ENCODE peak calls at places on chromosomes 11 and 22, in nine cellular contexts. T is right lobe of liver, Q is psoas muscle, O is fibroblast of lung, X is H1, E is endothelial cell of umbilical vein, C is pancreas, M is lower lobe of right lung, S is substantia nigra. F is an unnamed sample.

GRCh38 chr11:6199174-6199810 is at the start of gene OR52W1:
- DNase-seq in T (no peak), Q (no peak), O (no peak), X (no peak), E (no peak), C (no peak), M (no peak), S (no peak), F (no peak)

GRCh38 chr11:44889266-44889665 is 61.4 kb downstream of the TP53I11 start:
- DNase-seq in T (no peak), Q (no peak), O (peak), X (no peak), E (no peak), C (no peak), M (no peak), S (no peak), F (no peak)

GRCh38 chr11:61120865-61121831 is 18.9 kb downstream of the CD5 start:
- DNase-seq in T (no peak), Q (no peak), O (peak), X (no peak), E (no peak), C (peak), M (no peak), S (no peak), F (peak)

GRCh38 chr22:20174785-20175596 is 24.1 kb upstream of the CCDC188 start:
- DNase-seq in T (no peak), Q (no peak), O (peak), X (no peak), E (no peak), C (no peak), M (no peak), S (no peak), F (no peak)

GRCh38 chr22:44424867-44425351 is 73.1 kb downstream of the RTL6 start:
- DNase-seq in T (peak), Q (no peak), O (no peak), X (no peak), E (no peak), C (no peak), M (no peak), S (no peak), F (no peak)

GRCh38 chr11:92166335-92166734 is 58.3 kb upstream of the FAT3 start:
- DNase-seq in T (no peak), Q (no peak), O (no peak), X (no peak), E (no peak), C (no peak), M (no peak), S (no peak), F (no peak)

GRCh38 chr11:120835601-120836228 is 188.2 kb upstream of the TBCEL start:
- DNase-seq in T (no peak), Q (no peak), O (peak), X (no peak), E (no peak), C (no peak), M (no peak), S (no peak), F (no peak)

GRCh38 chr11:63783925-63784592 is 15.5 kb upstream of the ZFTA start:
- DNase-seq in T (no peak), Q (no peak), O (no peak), X (no peak), E (no peak), C (no peak), M (peak), S (no peak), F (no peak)

GRCh38 chr11:18526521-18527296 is at the start of gene TSG101:
- DNase-seq in T (peak), Q (peak), O (peak), X (peak), E (peak), C (peak), M (peak), S (peak), F (peak)

DNA sequence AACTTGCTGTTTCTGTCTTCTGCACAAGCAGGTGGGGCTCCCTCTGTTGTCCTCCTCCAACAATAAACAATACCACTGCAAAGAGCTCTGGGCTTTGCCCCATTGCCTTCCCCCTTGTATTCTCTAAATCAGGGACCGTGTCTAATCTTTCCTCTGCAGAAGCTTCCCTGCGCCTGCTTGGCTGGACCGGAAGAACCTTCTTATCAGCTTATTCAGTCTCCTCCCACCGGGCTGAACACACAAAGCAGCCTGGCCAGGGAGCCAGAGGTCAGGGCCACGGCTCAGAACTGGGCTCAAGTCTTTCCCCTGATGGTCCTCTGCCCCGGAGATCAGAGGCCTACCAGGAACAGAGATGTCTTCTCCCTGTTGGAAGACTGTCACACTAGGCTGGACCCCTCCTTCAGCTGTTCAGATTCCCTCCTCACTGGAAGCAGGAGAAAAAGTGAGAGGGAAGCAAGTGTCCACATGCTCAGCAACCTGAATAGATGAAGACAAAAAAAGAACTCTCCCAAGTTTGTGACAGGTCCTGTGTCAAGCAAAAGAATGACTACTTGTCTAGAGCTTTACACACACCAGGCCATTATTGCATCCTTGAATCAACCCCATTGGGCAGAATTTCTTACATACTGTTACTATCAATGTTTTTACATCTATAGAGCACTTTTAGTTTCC is 63.7 kb downstream of the RAB30 start:
- DNase-seq in T (peak), Q (peak), O (peak), X (no peak), E (peak), C (peak), M (peak), S (no peak), F (no peak)
- H3K27ac ChIP-seq in T (no peak), Q (peak), O (no peak), X (no peak), E (peak), C (peak), M (peak), S (peak), F (peak)

DNA sequence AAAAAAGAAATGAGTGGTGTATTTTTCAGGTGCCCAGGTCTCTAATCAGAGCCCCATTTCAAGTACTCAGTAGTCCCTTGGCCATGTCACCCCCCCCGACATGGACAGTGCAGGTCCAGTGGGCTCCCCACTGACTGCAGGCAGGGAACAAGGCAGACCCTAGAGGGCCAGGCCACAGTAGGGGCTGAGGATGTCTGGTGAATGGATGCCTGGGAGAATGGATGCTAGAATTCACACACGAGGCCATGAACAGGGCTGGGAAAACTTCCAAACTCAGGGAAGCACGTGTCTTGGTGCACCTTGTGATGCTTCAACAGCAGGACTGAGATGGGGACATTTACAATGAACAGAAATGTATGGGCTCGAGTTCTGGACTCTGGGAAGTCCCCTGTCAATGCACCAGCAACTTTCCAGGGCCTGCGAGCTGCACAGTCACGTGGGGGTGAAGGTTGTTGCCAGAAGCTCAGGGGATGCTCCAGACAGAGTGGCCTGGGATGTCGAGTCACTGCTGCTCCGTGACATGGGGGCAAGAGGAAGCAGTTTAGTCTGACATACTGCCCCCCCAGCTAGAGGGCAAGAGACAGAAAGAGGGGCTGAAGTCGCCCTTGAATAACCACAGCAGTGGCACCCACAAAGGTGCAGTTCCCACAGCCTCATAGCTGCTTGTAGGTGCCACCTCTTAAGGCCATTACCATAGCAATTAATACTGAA is 3.1 kb downstream of the APOBEC3G start:
- DNase-seq in T (no peak), Q (no peak), O (no peak), X (no peak), E (no peak), C (no peak), M (peak), S (no peak), F (no peak)
- H3K27ac ChIP-seq in T (no peak), Q (no peak), O (no peak), X (no peak), E (no peak), C (no peak), M (no peak), S (no peak), F (no peak)

GRCh38 chr22:17121235-17122195 is at the start of gene TMEM121B:
- DNase-seq in T (no peak), Q (peak), O (peak), X (peak), E (peak), C (peak), M (peak), S (peak), F (peak)
- H3K27ac ChIP-seq in T (no peak), Q (peak), O (no peak), X (peak), E (no peak), C (no peak), M (no peak), S (no peak), F (peak)

DNA sequence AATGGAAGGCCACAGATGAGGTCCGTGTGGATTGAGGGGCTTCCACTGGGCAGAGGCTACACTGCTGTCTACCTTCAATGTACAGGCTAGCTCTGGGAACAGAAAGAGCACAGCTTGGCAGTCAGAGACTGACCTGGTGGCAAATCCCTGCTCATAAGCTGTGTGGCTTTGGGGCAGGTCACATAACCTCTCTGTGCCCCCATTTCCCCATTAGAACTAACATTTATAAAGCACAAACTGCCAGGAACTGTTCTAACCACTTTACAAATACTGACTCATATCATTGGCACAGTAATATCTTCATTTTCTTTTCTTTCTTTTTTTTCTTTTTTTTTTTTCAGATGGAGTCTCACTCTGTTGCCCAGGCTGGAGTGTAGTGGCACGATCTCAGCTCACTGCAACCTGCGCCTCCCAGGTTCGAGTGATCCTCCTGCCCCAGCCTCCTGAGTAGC is 3.1 kb downstream of the FOSL1 start:
- DNase-seq in T (no peak), Q (no peak), O (no peak), X (no peak), E (no peak), C (no peak), M (no peak), S (no peak), F (no peak)
- H3K27ac ChIP-seq in T (no peak), Q (no peak), O (peak), X (no peak), E (peak), C (no peak), M (no peak), S (no peak), F (no peak)

GRCh38 chr11:5081405-5081804 is 12.0 kb downstream of the OR52E1 start:
- DNase-seq in T (no peak), Q (no peak), O (no peak), X (no peak), E (no peak), C (no peak), M (no peak), S (no peak), F (no peak)

DNA sequence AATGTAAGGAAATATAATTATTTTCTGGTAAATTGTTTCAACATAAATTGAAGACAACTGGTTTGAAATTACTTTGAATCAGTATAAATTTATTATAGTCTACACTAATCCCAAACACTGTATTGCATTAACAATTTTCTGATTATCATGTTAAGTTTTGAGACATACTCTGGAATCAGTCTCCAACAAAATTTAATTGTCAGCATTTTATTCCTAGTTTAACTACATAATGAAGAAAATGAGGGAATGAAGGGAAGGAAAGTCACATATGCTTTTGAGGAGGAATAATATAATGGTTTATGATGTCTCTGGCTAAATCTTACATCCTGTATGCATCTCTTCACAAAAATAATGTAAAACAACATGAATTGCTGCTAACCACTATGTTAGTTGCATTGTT is 14.2 kb downstream of the OR52E1 start:
- DNase-seq in T (no peak), Q (no peak), O (no peak), X (no peak), E (no peak), C (no peak), M (no peak), S (no peak), F (no peak)
- H3K27ac ChIP-seq in T (no peak), Q (no peak), O (no peak), X (no peak), E (no peak), C (no peak), M (no peak), S (no peak), F (no peak)

DNA sequence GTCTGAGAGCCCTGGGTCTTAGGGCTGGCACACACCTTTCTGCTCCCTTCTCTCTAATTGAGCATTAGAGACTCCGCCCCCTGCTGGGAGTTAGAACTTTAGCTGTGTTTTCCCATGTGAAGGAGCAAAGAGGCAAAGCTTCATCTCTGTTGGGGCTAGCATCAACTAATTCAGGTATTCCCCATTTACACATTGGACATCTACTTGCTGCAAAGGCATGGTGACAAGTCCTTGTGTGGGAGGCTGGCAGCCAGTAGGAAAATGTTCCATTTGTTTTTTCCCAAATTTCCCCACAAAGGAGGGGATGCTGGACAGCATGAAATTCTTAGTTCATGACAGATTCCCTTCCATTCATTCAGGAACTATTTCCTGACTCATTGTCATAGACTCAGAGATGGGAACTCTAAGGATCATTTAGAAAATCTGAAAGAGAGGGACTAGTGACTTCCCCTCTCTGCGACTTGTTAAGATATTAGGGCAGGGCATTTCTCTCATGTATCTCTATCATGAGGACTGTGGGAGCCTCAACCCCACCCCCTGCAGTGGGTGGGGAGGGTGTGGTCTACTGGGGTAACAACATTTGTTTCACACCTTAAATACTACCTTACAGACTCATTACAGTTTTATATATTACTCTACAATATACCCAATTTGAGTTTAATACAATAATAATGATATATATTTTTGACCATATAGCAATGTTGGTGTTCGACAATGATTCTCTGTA is 3.7 kb downstream of the CD44 start:
- DNase-seq in T (no peak), Q (no peak), O (peak), X (no peak), E (peak), C (no peak), M (no peak), S (no peak), F (no peak)
- H3K27ac ChIP-seq in T (no peak), Q (no peak), O (peak), X (no peak), E (no peak), C (peak), M (peak), S (no peak), F (no peak)

GRCh38 chr11:3710485-3711259 is 39.5 kb upstream of the CHRNA10 start:
- DNase-seq in T (no peak), Q (no peak), O (peak), X (no peak), E (no peak), C (no peak), M (no peak), S (no peak), F (no peak)

GRCh38 chr11:3703383-3703782 is 32.2 kb upstream of the CHRNA10 start:
- DNase-seq in T (no peak), Q (no peak), O (no peak), X (no peak), E (no peak), C (no peak), M (no peak), S (no peak), F (no peak)

GRCh38 chr11:3709977-3710376 is 38.8 kb upstream of the CHRNA10 start:
- DNase-seq in T (peak), Q (no peak), O (peak), X (no peak), E (no peak), C (no peak), M (no peak), S (no peak), F (no peak)

GRCh38 chr11:3712274-3712673 is 41.1 kb upstream of the CHRNA10 start:
- DNase-seq in T (no peak), Q (no peak), O (no peak), X (no peak), E (no peak), C (no peak), M (no peak), S (no peak), F (no peak)

GRCh38 chr11:3707176-3707575 is 36.0 kb upstream of the CHRNA10 start:
- DNase-seq in T (no peak), Q (no peak), O (peak), X (no peak), E (no peak), C (no peak), M (no peak), S (no peak), F (no peak)
- H3K27ac ChIP-seq in T (no peak), Q (peak), O (no peak), X (no peak), E (no peak), C (no peak), M (no peak), S (no peak), F (no peak)

GRCh38 chr22:17832665-17833064 is 58.4 kb upstream of the BID start:
- DNase-seq in T (peak), Q (no peak), O (no peak), X (no peak), E (no peak), C (no peak), M (no peak), S (no peak), F (no peak)
- H3K27ac ChIP-seq in T (peak), Q (peak), O (no peak), X (no peak), E (no peak), C (no peak), M (no peak), S (peak), F (no peak)

DNA sequence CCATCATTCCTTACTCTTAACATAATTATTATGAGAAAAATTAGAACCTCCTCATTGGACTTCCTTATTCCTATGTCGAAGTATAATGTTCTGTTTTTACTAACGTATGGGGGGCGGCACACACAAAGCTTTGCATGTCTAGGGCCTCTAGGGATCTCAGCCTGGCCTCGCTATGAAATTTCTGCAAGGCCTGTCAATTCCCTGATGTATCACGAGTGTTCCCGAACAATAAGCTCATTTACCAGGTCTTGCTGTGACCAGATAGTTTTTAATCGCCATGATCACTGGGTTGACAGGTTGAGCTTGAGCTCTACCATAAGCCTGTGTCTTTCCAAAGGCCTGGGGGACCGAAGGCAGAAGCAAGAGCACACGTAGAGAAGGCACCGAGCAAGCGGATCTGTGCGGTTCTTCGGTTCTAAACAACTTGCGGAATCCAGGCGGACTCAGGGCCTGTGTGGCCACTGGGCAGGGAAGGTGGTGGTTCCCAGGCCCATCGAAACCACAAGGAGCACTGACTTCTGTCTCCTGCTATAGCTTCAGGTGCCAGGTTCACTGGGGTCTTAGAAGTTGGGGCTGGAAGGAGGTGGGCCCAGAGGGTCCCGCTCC is 10.4 kb upstream of the FXYD2 start:
- DNase-seq in T (no peak), Q (no peak), O (no peak), X (no peak), E (no peak), C (peak), M (no peak), S (no peak), F (no peak)
- H3K27ac ChIP-seq in T (no peak), Q (no peak), O (no peak), X (no peak), E (no peak), C (peak), M (no peak), S (no peak), F (no peak)

GRCh38 chr22:37083914-37084313 is 25.6 kb downstream of the TMPRSS6 start:
- DNase-seq in T (no peak), Q (no peak), O (no peak), X (no peak), E (no peak), C (no peak), M (no peak), S (no peak), F (no peak)
- H3K27ac ChIP-seq in T (no peak), Q (no peak), O (no peak), X (no peak), E (no peak), C (no peak), M (no peak), S (no peak), F (no peak)